ENCODE peak calls at places on chromosomes 2 and 18, in six cellular contexts. L, M, Y, V, Q and F are unnamed samples.

GRCh38 chr18:38951633-38952032 is 1386.0 kb upstream of the CELF4 start:
- DNase-seq in L (no peak), M (no peak), Y (no peak), V (no peak), Q (no peak), F (no peak)

GRCh38 chr2:159454185-159454584 is 162.2 kb downstream of the BAZ2B start:
- DNase-seq in L (peak; percentile 37), M (no peak), Y (peak; percentile 15), V (no peak), Q (no peak), F (no peak)

GRCh38 chr2:20584637-20585321 is 66.1 kb downstream of the HS1BP3 start:
- DNase-seq in L (peak; percentile 99), M (peak; percentile 99), Y (peak; percentile 93), V (peak; percentile 87), Q (peak; percentile 79), F (peak; percentile 85)

GRCh38 chr2:20141056-20141762 is 83.7 kb downstream of the SDC1 start:
- DNase-seq in L (peak; percentile 96), M (peak; percentile 51), Y (peak; percentile 82), V (no peak), Q (no peak), F (peak; percentile 50)

GRCh38 chr2:6524678-6525367 is 340.9 kb downstream of the CMPK2 start:
- DNase-seq in L (peak; percentile 27), M (no peak), Y (peak; percentile 37), V (no peak), Q (no peak), F (no peak)

GRCh38 chr2:199302851-199303250 is 154.9 kb downstream of the SATB2 start:
- DNase-seq in L (peak; percentile 51), M (peak; percentile 7), Y (peak; percentile 19), V (no peak), Q (no peak), F (no peak)

GRCh38 chr2:74620671-74621070 is 27.5 kb downstream of the M1AP start:
- DNase-seq in L (no peak), M (no peak), Y (no peak), V (no peak), Q (no peak), F (no peak)

GRCh38 chr2:121881950-121882349 is 126.5 kb downstream of the TSN start:
- DNase-seq in L (no peak), M (peak; percentile 12), Y (no peak), V (no peak), Q (no peak), F (no peak)

GRCh38 chr2:212549463-212549862 is 10.9 kb upstream of the ERBB4 start:
- DNase-seq in L (no peak), M (no peak), Y (no peak), V (no peak), Q (no peak), F (no peak)

GRCh38 chr2:235255716-235256115 is 238.1 kb upstream of the AGAP1 start:
- DNase-seq in L (no peak), M (no peak), Y (peak; percentile 31), V (no peak), Q (no peak), F (no peak)

GRCh38 chr2:160876765-160877164 is 283.5 kb upstream of the TANK start:
- DNase-seq in L (peak; percentile 29), M (no peak), Y (no peak), V (no peak), Q (no peak), F (no peak)

GRCh38 chr18:36628435-36629094 is 200.2 kb downstream of the TPGS2 start:
- DNase-seq in L (peak; percentile 87), M (no peak), Y (peak; percentile 85), V (no peak), Q (no peak), F (no peak)

GRCh38 chr2:105183555-105184323 is 57.8 kb upstream of the GPR45 start:
- DNase-seq in L (no peak), M (no peak), Y (no peak), V (no peak), Q (no peak), F (peak; percentile 7)

GRCh38 chr2:43057026-43057741 is 169.2 kb downstream of the ZFP36L2 start:
- DNase-seq in L (no peak), M (no peak), Y (no peak), V (no peak), Q (no peak), F (no peak)

GRCh38 chr2:125169022-125169763 is 1144.1 kb downstream of the CNTNAP5 start:
- DNase-seq in L (peak; percentile 16), M (peak; percentile 3), Y (peak; percentile 24), V (no peak), Q (no peak), F (no peak)

GRCh38 chr2:143451622-143452021 is 322.4 kb downstream of the ARHGAP15 start:
- DNase-seq in L (peak; percentile 41), M (no peak), Y (peak; percentile 75), V (no peak), Q (no peak), F (no peak)

GRCh38 chr18:59143441-59143840 is 3.8 kb downstream of the SEC11C start:
- DNase-seq in L (peak; percentile 41), M (no peak), Y (peak; percentile 26), V (no peak), Q (no peak), F (no peak)

GRCh38 chr2:96320326-96321229 is 4.5 kb upstream of the ITPRIPL1 start:
- DNase-seq in L (no peak), M (no peak), Y (no peak), V (no peak), Q (no peak), F (no peak)

GRCh38 chr2:44459754-44460153 is 98.0 kb downstream of the CAMKMT start:
- DNase-seq in L (no peak), M (peak; percentile 68), Y (no peak), V (no peak), Q (no peak), F (no peak)

GRCh38 chr2:10963155-10963554 is 51.4 kb downstream of the KCNF1 start:
- DNase-seq in L (peak; percentile 75), M (no peak), Y (peak; percentile 87), V (no peak), Q (no peak), F (no peak)

DNA sequence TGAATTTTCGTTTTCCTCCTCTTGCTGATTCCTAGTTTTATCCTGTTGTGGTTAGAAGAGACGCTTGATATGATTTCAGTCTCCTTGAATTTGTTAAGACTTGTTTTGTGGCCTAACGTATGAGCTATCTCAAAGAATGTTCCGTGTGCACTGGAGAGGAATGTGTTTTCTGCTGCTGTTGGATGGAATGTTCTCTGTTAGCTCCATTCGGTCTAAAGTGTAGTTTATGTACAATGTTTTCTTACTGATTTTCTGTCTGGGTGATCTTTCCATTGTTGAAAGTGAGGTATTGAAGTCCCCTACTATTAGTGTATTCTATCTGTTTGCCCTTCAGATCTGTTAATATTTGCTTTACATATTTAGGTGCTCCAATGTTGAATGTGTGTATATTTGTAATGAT is 25.9 kb downstream of the COLEC11 start:
- DNase-seq in L (peak; percentile 24), M (no peak), Y (peak; percentile 64), V (no peak), Q (no peak), F (no peak)
- H2BK15ac ChIP-seq in L (no peak overlapping the region), M (no peak overlapping the region), Y (no peak overlapping the region), V (no peak overlapping the region), Q (no peak overlapping the region), F (no peak overlapping the region)

DNA sequence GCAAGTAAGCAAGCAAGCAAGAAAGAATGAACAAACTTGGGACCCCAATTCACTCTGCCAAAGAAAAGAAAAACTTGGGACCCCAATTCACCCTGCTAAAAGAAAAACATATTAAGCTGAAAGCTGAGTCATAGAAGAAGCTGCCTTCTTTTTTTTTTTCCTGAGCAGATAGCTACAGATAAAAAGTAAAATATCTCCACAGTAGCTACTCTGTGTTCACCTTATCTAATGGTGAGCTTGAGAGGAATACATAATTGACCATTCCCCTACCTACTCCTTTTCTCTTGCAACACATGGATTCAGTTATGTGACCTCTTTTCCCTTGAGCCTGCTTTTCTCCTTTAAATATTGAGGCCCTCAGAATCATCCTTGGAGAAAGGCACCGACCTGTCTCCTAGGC is 63.0 kb downstream of the MCFD2 start:
- DNase-seq in L (no peak), M (no peak), Y (no peak), V (no peak), Q (no peak), F (no peak)
- H3K4me1 ChIP-seq in L (peaks cover 56% of the 10 kb centered on the region), M (no peaks in the 10 kb centered on the region), Y (peaks cover 48% of the 10 kb centered on the region), V (no peaks in the 10 kb centered on the region), Q (no peaks in the 10 kb centered on the region), F (no peaks in the 10 kb centered on the region)

GRCh38 chr2:179613701-179614100 is 247.7 kb downstream of the ZNF385B start:
- DNase-seq in L (peak; percentile 23), M (no peak), Y (no peak), V (no peak), Q (no peak), F (no peak)
- H2BK15ac ChIP-seq in L (peak overlapping the region; percentile 29), M (no peak overlapping the region), Y (no peak overlapping the region), V (no peak overlapping the region), Q (no peak overlapping the region), F (no peak overlapping the region)

GRCh38 chr2:24918326-24919099 is 1.5 kb downstream of the ADCY3 start:
- DNase-seq in L (no peak), M (no peak), Y (no peak), V (no peak), Q (no peak), F (no peak)

GRCh38 chr2:24915796-24916195 is 4.2 kb downstream of the ADCY3 start:
- DNase-seq in L (peak; percentile 35), M (no peak), Y (no peak), V (no peak), Q (no peak), F (no peak)

GRCh38 chr2:24917086-24917485 is 3.0 kb downstream of the ADCY3 start:
- DNase-seq in L (no peak), M (no peak), Y (no peak), V (no peak), Q (no peak), F (no peak)

GRCh38 chr2:24919100-24919976 is 699 bp downstream of the ADCY3 start:
- DNase-seq in L (peak; percentile 12), M (peak; percentile 46), Y (peak; percentile 33), V (peak; percentile 21), Q (no peak), F (no peak)

GRCh38 chr2:24917731-24918325 is 2.2 kb downstream of the ADCY3 start:
- DNase-seq in L (no peak), M (no peak), Y (no peak), V (no peak), Q (no peak), F (no peak)
- H3K4me1 ChIP-seq in L (peaks cover 26% of the 10 kb centered on the region), M (no peaks in the 10 kb centered on the region), Y (peaks cover 20% of the 10 kb centered on the region), V (peaks cover 14% of the 10 kb centered on the region), Q (no peaks in the 10 kb centered on the region), F (no peaks in the 10 kb centered on the region)